ENCODE peak calls at places on chromosomes 2 and 18, in five cellular contexts. V is HepG2, R is neural progenitor cell, K is K562, Q is PC-3. J is an unnamed sample. For H3K4me1, the result is how much of the 10 kb centered on the place peaks cover.

GRCh38 chr18:39806519-39806918 is 2148.5 kb upstream of the PIK3C3 start:
- DNase-seq in V (peak), R (no peak), K (no peak), Q (peak), J (peak)

GRCh38 chr2:44118257-44118656 is 50.4 kb upstream of the PPM1B start:
- DNase-seq in V (no peak), R (no peak), K (no peak), Q (no peak), J (peak)

GRCh38 chr2:179991344-179991743 is 15.8 kb downstream of the CWC22 start:
- DNase-seq in V (no peak), R (peak), K (no peak), Q (peak), J (no peak)

GRCh38 chr2:187424156-187424555 is 23.9 kb downstream of the CALCRL start:
- DNase-seq in V (no peak), R (no peak), K (no peak), Q (peak), J (peak)

GRCh38 chr2:233831011-233831721 is 23.2 kb downstream of the HJURP start:
- DNase-seq in V (no peak), R (no peak), K (no peak), Q (no peak), J (no peak)

GRCh38 chr18:79898952-79899608 is 52.4 kb downstream of the SLC66A2 start:
- DNase-seq in V (no peak), R (no peak), K (no peak), Q (no peak), J (no peak)

GRCh38 chr18:35322486-35323258 is 21.5 kb downstream of the ZNF24 start:
- DNase-seq in V (no peak), R (no peak), K (no peak), Q (peak), J (no peak)

GRCh38 chr2:213161759-213162514 is 10.5 kb upstream of the IKZF2 start:
- DNase-seq in V (no peak), R (no peak), K (no peak), Q (no peak), J (peak)

GRCh38 chr2:158204741-158205165 is 103.1 kb downstream of the UPP2 start:
- DNase-seq in V (no peak), R (no peak), K (no peak), Q (no peak), J (peak)

GRCh38 chr2:235515364-235515742 is 21.5 kb downstream of the AGAP1 start:
- DNase-seq in V (no peak), R (no peak), K (no peak), Q (no peak), J (no peak)

GRCh38 chr2:47309952-47310800 is 92.8 kb upstream of the MSH2 start:
- DNase-seq in V (peak), R (peak), K (peak), Q (no peak), J (peak)

GRCh38 chr2:32948266-32948665 is 1.5 kb downstream of the LTBP1 start:
- DNase-seq in V (no peak), R (no peak), K (no peak), Q (no peak), J (no peak)

GRCh38 chr2:219038600-219038999 is 2.7 kb downstream of the CFAP65 start:
- DNase-seq in V (no peak), R (no peak), K (no peak), Q (no peak), J (no peak)

GRCh38 chr2:234839285-234839684 is 112.5 kb upstream of the SH3BP4 start:
- DNase-seq in V (peak), R (no peak), K (no peak), Q (no peak), J (peak)

GRCh38 chr2:144357623-144358400 is 162.1 kb downstream of the ZEB2 start:
- DNase-seq in V (peak), R (no peak), K (peak), Q (peak), J (peak)

GRCh38 chr2:209208211-209208610 is 215.6 kb upstream of the MAP2 start:
- DNase-seq in V (peak), R (peak), K (peak), Q (peak), J (peak)

GRCh38 chr18:46649071-46649862 is 7.8 kb downstream of the LOXHD1 start:
- DNase-seq in V (no peak), R (no peak), K (no peak), Q (no peak), J (no peak)

GRCh38 chr2:8872821-8873432 is 35.5 kb upstream of the KIDINS220 start:
- DNase-seq in V (peak), R (peak), K (peak), Q (peak), J (peak)

GRCh38 chr2:31522742-31523141 is 58.0 kb downstream of the SRD5A2 start:
- DNase-seq in V (no peak), R (no peak), K (no peak), Q (no peak), J (peak)

GRCh38 chr2:189137519-189137918 is 42.0 kb downstream of the COL5A2 start:
- DNase-seq in V (no peak), R (no peak), K (no peak), Q (no peak), J (no peak)

GRCh38 chr2:239232195-239232578 is 168.6 kb downstream of the HDAC4 start:
- DNase-seq in V (no peak), R (no peak), K (no peak), Q (no peak), J (no peak)

GRCh38 chr2:133200684-133201421 is 367.4 kb downstream of the NCKAP5 start:
- DNase-seq in V (no peak), R (no peak), K (no peak), Q (peak), J (peak)

GRCh38 chr2:147925886-147926285 is 81.1 kb downstream of the ACVR2A start:
- DNase-seq in V (no peak), R (no peak), K (no peak), Q (no peak), J (peak)

GRCh38 chr2:120398961-120399888 is 53.3 kb downstream of the INHBB start:
- DNase-seq in V (peak), R (no peak), K (peak), Q (peak), J (no peak)

GRCh38 chr18:3874593-3874992 is 424.6 kb downstream of the TGIF1 start:
- DNase-seq in V (no peak), R (no peak), K (no peak), Q (no peak), J (no peak)

DNA sequence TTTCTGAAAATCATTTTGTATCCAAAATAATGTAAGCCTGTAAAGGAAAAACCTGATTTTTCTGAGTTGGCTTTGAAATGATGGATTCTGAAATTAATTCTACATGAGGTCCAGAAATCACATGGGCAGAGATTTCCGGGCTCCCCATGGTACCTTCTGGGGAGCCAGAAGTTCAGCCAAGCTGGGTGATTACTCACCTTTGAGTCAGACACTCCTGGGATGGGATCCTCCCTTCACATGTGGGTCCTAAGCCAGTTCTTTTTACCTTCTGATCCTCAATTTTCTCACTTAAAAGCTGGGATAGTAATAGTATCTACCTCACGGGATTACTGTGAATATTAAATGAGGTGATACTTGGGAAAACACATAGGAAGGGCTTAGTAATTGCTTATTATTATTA is 179.8 kb upstream of the EPAS1 start:
- DNase-seq in V (no peak), R (no peak), K (no peak), Q (peak), J (peak)
- H2AFZ ChIP-seq in V (no peak), R (no peak), K (no peak), Q (peak), J (no peak)

GRCh38 chr2:201433389-201433995 is 17.8 kb downstream of the TRAK2 start:
- DNase-seq in V (peak), R (no peak), K (peak), Q (no peak), J (no peak)
- H3K4me1 ChIP-seq in V (half or more), R (under half), K (under half), Q (under half), J (under half)

GRCh38 chr18:6747646-6748045 is 18.1 kb downstream of the ARHGAP28 start:
- DNase-seq in V (no peak), R (no peak), K (no peak), Q (peak), J (peak)

GRCh38 chr18:6750411-6750810 is 20.9 kb downstream of the ARHGAP28 start:
- DNase-seq in V (no peak), R (no peak), K (no peak), Q (no peak), J (no peak)

GRCh38 chr18:6745504-6746031 is 16.1 kb downstream of the ARHGAP28 start:
- DNase-seq in V (no peak), R (no peak), K (no peak), Q (no peak), J (no peak)

GRCh38 chr18:6746386-6746960 is 17.0 kb downstream of the ARHGAP28 start:
- DNase-seq in V (no peak), R (no peak), K (no peak), Q (peak), J (peak)

GRCh38 chr18:6748241-6748640 is 18.7 kb downstream of the ARHGAP28 start:
- DNase-seq in V (no peak), R (no peak), K (no peak), Q (no peak), J (no peak)
- H3K27ac ChIP-seq in V (no peak), R (no peak), K (no peak), Q (peak), J (no peak)

DNA sequence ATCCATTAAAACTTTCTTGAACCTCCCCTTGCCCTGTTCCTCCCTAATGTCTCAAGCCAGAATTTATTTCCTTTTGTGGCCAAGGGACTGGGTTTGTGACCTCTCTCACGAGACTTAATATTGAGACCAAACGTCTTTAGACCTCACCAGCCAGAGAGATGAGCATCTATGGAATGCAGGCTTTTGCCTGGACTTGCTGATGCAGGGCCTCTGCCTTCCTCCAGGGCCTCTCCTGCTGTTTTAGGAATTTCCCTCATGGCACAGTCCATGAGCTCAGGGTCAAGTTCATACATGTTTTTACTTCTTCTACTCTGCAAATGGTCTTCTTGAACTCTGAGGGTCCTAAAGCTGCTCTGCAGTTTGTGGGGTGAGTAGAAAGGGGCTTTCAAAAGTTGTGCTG is 22.3 kb downstream of the IL1B start:
- DNase-seq in V (peak), R (peak), K (no peak), Q (no peak), J (peak)
- H2AFZ ChIP-seq in V (no peak), R (no peak), K (peak), Q (no peak), J (no peak)

GRCh38 chr2:12759248-12759647 is 42.5 kb downstream of the TRIB2 start:
- DNase-seq in V (no peak), R (no peak), K (no peak), Q (peak), J (peak)
- H3K4me1 ChIP-seq in V (under half), R (under half), K (under half), Q (under half), J (under half)

GRCh38 chr2:149330127-149331022 is at the start of gene LYPD6:
- DNase-seq in V (peak), R (peak), K (no peak), Q (peak), J (peak)

GRCh38 chr2:149329068-149329467 is 1.3 kb upstream of the LYPD6 start:
- DNase-seq in V (no peak), R (no peak), K (no peak), Q (peak), J (no peak)

GRCh38 chr2:149329470-149330126 is 789 bp upstream of the LYPD6 start:
- DNase-seq in V (peak), R (peak), K (no peak), Q (peak), J (peak)

GRCh38 chr2:149332364-149332763 is 2.0 kb downstream of the LYPD6 start:
- DNase-seq in V (no peak), R (no peak), K (no peak), Q (no peak), J (no peak)

GRCh38 chr2:149331023-149331400 is 625 bp downstream of the LYPD6 start:
- DNase-seq in V (no peak), R (peak), K (no peak), Q (no peak), J (no peak)
- H3K27ac ChIP-seq in V (no peak), R (no peak), K (no peak), Q (no peak), J (no peak)

DNA sequence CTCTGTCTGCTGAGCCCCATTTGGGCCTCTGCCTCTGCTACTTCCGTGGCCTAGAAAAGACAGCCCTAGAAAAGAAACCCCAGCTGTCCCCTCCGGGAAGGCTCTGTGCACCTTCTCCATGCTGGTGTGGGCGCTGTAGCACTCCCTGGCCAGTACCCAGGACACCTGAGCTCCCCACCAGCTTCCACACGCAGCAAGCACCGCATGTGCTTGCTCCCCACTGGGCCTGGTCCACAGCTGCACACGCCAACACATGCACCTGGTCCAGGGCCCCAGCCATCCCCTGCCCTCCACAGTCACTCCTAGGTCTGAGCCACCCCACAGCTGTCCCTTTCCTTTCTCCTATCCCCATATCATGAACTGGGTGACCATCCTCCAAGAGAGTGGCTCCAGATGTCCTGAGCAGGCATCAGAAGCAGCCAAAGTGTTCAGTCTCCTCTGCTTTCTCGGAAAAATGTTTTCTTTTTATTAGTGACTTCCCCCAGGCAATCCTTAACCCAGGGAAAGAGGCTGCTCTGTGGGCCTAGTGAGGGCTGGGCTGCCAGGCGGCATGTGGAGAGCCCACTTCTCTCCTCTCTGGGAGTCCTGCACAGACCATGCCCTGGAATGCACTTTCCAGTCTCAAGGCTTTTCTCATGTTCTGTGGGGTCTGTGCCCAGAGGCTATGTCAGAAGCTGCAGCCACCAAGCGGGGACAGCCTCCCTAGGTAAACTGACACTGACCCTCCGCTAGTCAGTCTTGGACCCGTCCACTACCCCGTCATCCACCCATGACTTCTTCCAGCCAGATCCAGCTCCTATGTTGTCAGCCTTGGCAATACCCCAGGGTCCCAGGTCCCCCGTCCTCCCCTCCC is 133.7 kb downstream of the KLHL29 start:
- DNase-seq in V (no peak), R (no peak), K (no peak), Q (no peak), J (no peak)
- H2AFZ ChIP-seq in V (no peak), R (no peak), K (no peak), Q (no peak), J (no peak)

GRCh38 chr2:192783643-192784042 is 588.9 kb upstream of the TMEFF2 start:
- DNase-seq in V (no peak), R (no peak), K (no peak), Q (no peak), J (no peak)
- H3K4me1 ChIP-seq in V (under half), R (under half), K (under half), Q (under half), J (under half)

GRCh38 chr2:237315881-237316225 is 98.1 kb downstream of the COL6A3 start:
- DNase-seq in V (peak), R (no peak), K (no peak), Q (no peak), J (peak)

GRCh38 chr2:237314198-237314597 is 99.8 kb downstream of the COL6A3 start:
- DNase-seq in V (no peak), R (no peak), K (no peak), Q (no peak), J (no peak)

GRCh38 chr2:237315170-237315880 is 98.6 kb downstream of the COL6A3 start:
- DNase-seq in V (peak), R (peak), K (no peak), Q (no peak), J (peak)

GRCh38 chr2:237319086-237319820 is 94.7 kb downstream of the COL6A3 start:
- DNase-seq in V (no peak), R (no peak), K (no peak), Q (no peak), J (no peak)

DNA sequence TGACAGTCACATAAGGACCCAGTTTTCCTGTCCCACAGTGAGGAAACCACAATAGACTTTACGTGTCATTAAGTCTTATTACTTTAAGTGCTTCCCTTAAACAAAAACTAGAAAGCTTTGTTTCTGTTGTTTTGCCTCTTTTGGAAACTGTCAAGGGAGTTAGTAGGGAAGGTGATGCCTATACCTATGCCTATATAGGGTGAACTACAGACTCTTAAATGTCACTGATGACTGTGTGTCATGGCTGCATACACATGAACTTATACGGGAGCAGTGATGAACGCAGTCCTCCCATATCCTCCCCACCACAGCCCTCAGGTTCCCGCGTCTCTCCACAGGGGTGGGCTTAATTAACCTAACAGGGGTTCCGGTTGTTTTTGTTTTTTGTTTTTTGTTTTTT is 97.6 kb downstream of the COL6A3 start:
- DNase-seq in V (no peak), R (no peak), K (no peak), Q (no peak), J (no peak)
- H3K27ac ChIP-seq in V (no peak), R (no peak), K (no peak), Q (no peak), J (peak)

J was measured in fibroblast of lung.